ENCODE peak calls at places on chromosomes 7 and 10, in six cellular contexts. X is left ventricle myocardium superior; N is bronchial epithelial cell; D is activated naive CD8-positive, alpha-beta T cell treated with anti-CD3 and anti-CD28 coated beads for 36 hours; H is left ventricle myocardium inferior; B is ACHN. S is an unnamed sample.

GRCh38 chr7:37352974-37353948 is 95.4 kb downstream of the ELMO1 start:
- DNase-seq in B (no peak), D (peak), X (peak), H (no peak), N (no peak), S (no peak)

GRCh38 chr7:149497467-149498261 is at the start of gene ZNF746:
- DNase-seq in B (peak), D (peak), N (peak), X (peak), H (peak), S (peak)

GRCh38 chr7:120097020-120097419 is 176.0 kb upstream of the KCND2 start:
- DNase-seq in B (no peak), X (no peak), H (no peak), D (no peak), N (no peak), S (no peak)

GRCh38 chr10:114151486-114151885 is 22.5 kb downstream of the CCDC186 start:
- DNase-seq in N (peak), X (no peak), B (peak), H (no peak), D (no peak), S (no peak)

GRCh38 chr10:69482125-69482524 is 30.9 kb downstream of the TSPAN15 start:
- DNase-seq in B (no peak), X (no peak), N (no peak), D (no peak), H (no peak), S (no peak)

GRCh38 chr7:129493555-129493954 is 8.8 kb upstream of the SMKR1 start:
- DNase-seq in X (no peak), B (peak), N (peak), H (no peak), D (no peak), S (no peak)

GRCh38 chr10:5806745-5807144 is 6.5 kb downstream of the GDI2 start:
- DNase-seq in H (no peak), N (no peak), X (no peak), D (no peak), B (no peak), S (no peak)

GRCh38 chr7:2959343-2959680 is 84.4 kb downstream of the CARD11 start:
- DNase-seq in D (no peak), H (no peak), X (no peak), B (no peak), N (no peak), S (no peak)

GRCh38 chr10:86339226-86339865 is 27.2 kb downstream of the GRID1 start:
- DNase-seq in N (no peak), B (no peak), X (peak), D (no peak), H (no peak), S (peak)

GRCh38 chr7:7103343-7104313 is 78.7 kb upstream of the C1GALT1 start:
- DNase-seq in B (peak), X (no peak), H (no peak), N (peak), D (no peak), S (no peak)